ENCODE peak calls at places on chromosome 13, in ten cellular contexts. M is lower leg skin, S is WERI-Rb-1, L is Calu3, X is IMR-90, F is cardiac fibroblast, V is hepatocyte, J is GM20000, Y is WTC11, D is astrocyte of the spinal cord. B is an unnamed sample.
A peak's percentile ranks its signal among the peaks of the same experiment; 100 is the strongest.

GRCh38 chr13:33069365-33069764 is 53.1 kb downstream of the KL start:
- DNase-seq in M (no peak), S (no peak), L (no peak), X (no peak), F (no peak), V (no peak), J (peak; percentile 25), Y (no peak), D (no peak), B (no peak)

GRCh38 chr13:51826606-51827005 is 18.4 kb downstream of the TMEM272 start:
- DNase-seq in M (no peak), S (no peak), L (no peak), X (no peak), F (peak; percentile 48), V (no peak), J (no peak), Y (no peak), D (no peak), B (no peak)

GRCh38 chr13:31970237-31970930 is 61.2 kb upstream of the FRY start:
- DNase-seq in M (no peak), S (no peak), L (no peak), X (peak; percentile 93), F (no peak), V (no peak), J (no peak), Y (no peak), D (peak; percentile 59), B (no peak)

GRCh38 chr13:100773923-100774641 is 99.5 kb upstream of the TMTC4 start:
- DNase-seq in M (no peak), S (no peak), L (no peak), X (no peak), F (no peak), V (no peak), J (no peak), Y (no peak), D (no peak), B (no peak)

GRCh38 chr13:100234524-100235136 is 145.7 kb downstream of the PCCA start:
- DNase-seq in M (no peak), S (no peak), L (no peak), X (peak; percentile 55), F (no peak), V (no peak), J (no peak), Y (no peak), D (peak; percentile 47), B (no peak)

GRCh38 chr13:79936368-79937136 is 404.4 kb downstream of the SPRY2 start:
- DNase-seq in M (peak; percentile 30), S (no peak), L (peak; percentile 23), X (peak; percentile 100), F (peak; percentile 99), V (peak; percentile 55), J (no peak), Y (no peak), D (peak; percentile 100), B (no peak)

GRCh38 chr13:95296326-95296939 is 4.8 kb downstream of the ABCC4 start:
- DNase-seq in M (no peak), S (peak; percentile 81), L (peak; percentile 34), X (no peak), F (peak; percentile 34), V (peak; percentile 46), J (no peak), Y (peak; percentile 77), D (no peak), B (peak; percentile 68)

GRCh38 chr13:79311456-79311855 is 94.6 kb downstream of the RBM26 start:
- DNase-seq in M (no peak), S (no peak), L (no peak), X (peak; percentile 69), F (peak; percentile 53), V (no peak), J (no peak), Y (no peak), D (no peak), B (no peak)

DNA sequence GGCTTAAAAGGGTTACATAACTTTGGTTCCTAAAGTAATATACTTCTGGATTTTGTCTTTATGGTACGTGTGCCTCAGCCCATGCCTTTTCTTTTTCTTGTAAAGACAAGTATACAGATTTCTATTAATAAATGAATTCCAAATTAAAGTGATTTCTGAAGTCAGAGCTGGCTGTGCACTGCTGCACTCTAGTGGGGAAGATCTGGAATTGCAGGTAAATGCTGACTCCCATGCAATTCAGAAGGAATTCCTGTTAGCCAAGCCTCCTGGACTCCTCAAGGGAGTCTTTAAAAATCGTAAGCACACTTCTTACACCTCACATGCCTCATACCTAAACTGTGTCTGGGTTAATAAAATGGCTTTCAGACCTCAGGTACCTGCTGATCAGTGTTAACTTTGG is 118.4 kb upstream of the SLC7A1 start:
- DNase-seq in M (no peak), S (no peak), L (no peak), X (peak; percentile 21), F (peak; percentile 12), V (no peak), J (no peak), Y (no peak), D (peak; percentile 29), B (no peak)
- TF ChIP-seq CTCF in M (no peak), S (peak; percentile 29), L (no peak), X (peak; percentile 65), F (peak; percentile 68), V (peak; percentile 35), J (peak; percentile 65), Y (peak; percentile 81), D (peak; percentile 70), B (peak; percentile 92)

GRCh38 chr13:112442483-112443090 is 66.4 kb downstream of the SPACA7 start:
- DNase-seq in M (no peak), S (no peak), L (no peak), X (peak; percentile 5), F (no peak), V (no peak), J (no peak), Y (no peak), D (no peak), B (no peak)

GRCh38 chr13:112444416-112445399 is 68.6 kb downstream of the SPACA7 start:
- DNase-seq in M (no peak), S (no peak), L (no peak), X (no peak), F (no peak), V (no peak), J (no peak), Y (no peak), D (no peak), B (no peak)

GRCh38 chr13:112443191-112444000 is 67.2 kb downstream of the SPACA7 start:
- DNase-seq in M (no peak), S (peak; percentile 59), L (peak; percentile 5), X (no peak), F (peak; percentile 2), V (no peak), J (no peak), Y (peak; percentile 79), D (no peak), B (peak; percentile 64)

GRCh38 chr13:112445411-112446271 is 69.5 kb downstream of the SPACA7 start:
- DNase-seq in M (no peak), S (no peak), L (no peak), X (no peak), F (no peak), V (no peak), J (no peak), Y (no peak), D (no peak), B (no peak)

GRCh38 chr13:112444001-112444311 is 67.8 kb downstream of the SPACA7 start:
- DNase-seq in M (no peak), S (peak; percentile 88), L (peak; percentile 63), X (peak; percentile 42), F (peak; percentile 59), V (peak; percentile 87), J (peak; percentile 86), Y (peak; percentile 94), D (peak; percentile 17), B (peak; percentile 89)
- TF ChIP-seq CTCF in M (no peak), S (peak; percentile 100), L (peak; percentile 45), X (peak; percentile 81), F (peak; percentile 91), V (peak; percentile 88), J (peak; percentile 96), Y (peak; percentile 93), D (peak; percentile 89), B (peak; percentile 88)

DNA sequence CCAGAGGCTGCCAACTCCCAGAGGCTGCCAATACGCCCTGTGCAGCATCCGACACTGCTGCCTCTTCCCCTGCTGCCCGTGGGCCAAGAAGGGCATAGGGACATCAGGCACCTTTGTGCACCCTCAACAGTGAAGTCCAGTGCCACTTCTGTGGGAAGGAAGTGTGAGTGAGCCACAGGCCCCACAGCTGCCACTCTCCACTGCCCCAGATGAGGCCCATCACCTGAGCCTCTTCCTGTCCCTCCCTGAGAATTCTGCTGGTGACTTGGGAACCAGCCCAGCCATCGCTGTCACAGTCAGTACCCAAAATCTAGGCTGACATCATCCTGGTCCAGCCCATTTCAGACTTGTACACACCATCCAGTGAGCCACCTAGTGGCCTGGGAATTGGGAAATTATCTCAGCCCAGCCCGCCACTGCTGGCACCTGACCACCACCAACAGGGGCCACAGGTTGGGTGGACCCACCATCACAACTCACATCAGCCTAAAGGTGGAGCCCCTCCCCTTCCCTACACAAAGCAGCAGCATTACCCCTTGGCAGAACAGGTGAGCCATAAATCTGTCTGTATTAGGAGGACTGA is 733.9 kb upstream of the KLHL1 start:
- DNase-seq in M (no peak), S (no peak), L (no peak), X (no peak), F (no peak), V (no peak), J (no peak), Y (no peak), D (no peak), B (no peak)
- TF ChIP-seq CTCF in M (no peak), S (no peak), L (no peak), X (no peak), F (no peak), V (no peak), J (no peak), Y (no peak), D (no peak), B (no peak)

DNA sequence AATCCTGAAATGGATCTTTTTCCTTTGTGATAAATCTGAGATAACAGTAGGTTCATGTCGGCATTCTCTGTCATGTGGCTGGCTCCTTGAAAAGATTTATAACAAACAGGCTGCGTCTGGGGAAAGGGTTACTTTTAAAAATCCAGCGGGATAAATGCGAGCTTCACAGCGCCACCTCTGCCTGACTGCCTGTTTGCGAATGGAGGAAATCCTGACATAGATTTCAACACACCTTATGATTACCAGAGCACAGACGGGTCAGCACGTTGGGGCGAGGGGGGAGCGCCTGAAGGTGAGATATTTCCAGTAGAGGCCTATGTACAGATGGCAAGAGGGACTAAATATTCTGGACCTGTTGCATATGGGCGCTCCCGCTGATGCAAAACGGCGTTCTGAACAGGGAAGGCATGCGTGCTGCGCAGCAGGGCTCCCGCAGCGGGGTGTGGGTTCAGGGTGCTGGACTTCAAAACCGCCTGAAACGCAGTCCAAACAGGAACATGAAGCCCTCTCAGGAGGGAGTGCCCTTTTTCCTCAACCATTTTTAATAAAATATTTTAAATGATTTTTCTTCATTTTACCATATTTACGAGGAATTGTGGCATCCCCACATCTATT is 445.3 kb upstream of the SGCG start:
- DNase-seq in M (no peak), S (no peak), L (no peak), X (no peak), F (no peak), V (peak; percentile 12), J (no peak), Y (no peak), D (no peak), B (no peak)
- TF ChIP-seq CTCF in M (no peak), S (no peak), L (no peak), X (no peak), F (no peak), V (peak; percentile 42), J (no peak), Y (no peak), D (no peak), B (no peak)

GRCh38 chr13:111344471-111345191 is 24.2 kb downstream of the TEX29 start:
- DNase-seq in M (no peak), S (peak; percentile 59), L (no peak), X (peak; percentile 92), F (peak; percentile 29), V (peak; percentile 66), J (no peak), Y (peak; percentile 85), D (peak; percentile 44), B (peak; percentile 68)
- TF ChIP-seq CTCF in M (no peak), S (peak; percentile 84), L (no peak), X (peak; percentile 50), F (peak; percentile 32), V (peak; percentile 35), J (no peak), Y (peak; percentile 55), D (peak; percentile 47), B (peak; percentile 50)